ENCODE peak calls at places on chromosome 14, in six cellular contexts. X is central memory CD8-positive, alpha-beta T cell; C is AG08395; T is H54; G is A172; K is activated T-cell treated with anti-CD3 and anti-CD28 coated beads, Interleukin-2, amount 50 U/mL, for 1 hour. N is an unnamed sample.

GRCh38 chr14:89344871-89345270 is 72.2 kb downstream of the FOXN3 start:
- DNase-seq in X (no peak), C (no peak), T (no peak), G (no peak), K (no peak), N (no peak)

GRCh38 chr14:59695198-59695597 is 118.6 kb upstream of the CCDC175 start:
- DNase-seq in X (no peak), C (no peak), T (no peak), G (no peak), K (no peak), N (no peak)

GRCh38 chr14:96037891-96038557 is 1.1 kb upstream of the C14orf132 start:
- DNase-seq in X (no peak), C (peak), T (peak), G (peak), K (no peak), N (no peak)

GRCh38 chr14:28461379-28461778 is 305.2 kb upstream of the FOXG1 start:
- DNase-seq in X (no peak), C (no peak), T (no peak), G (no peak), K (no peak), N (no peak)

GRCh38 chr14:105853089-105853906 is 326.9 kb downstream of the TMEM121 start:
- DNase-seq in X (no peak), C (no peak), T (no peak), G (no peak), K (no peak), N (peak)

GRCh38 chr14:36363704-36364103 is 43.3 kb upstream of the MBIP start:
- DNase-seq in X (no peak), C (no peak), T (no peak), G (no peak), K (no peak), N (no peak)

GRCh38 chr14:55048900-55049437 is 2.5 kb upstream of the MAPK1IP1L start:
- DNase-seq in X (no peak), C (no peak), T (no peak), G (no peak), K (no peak), N (no peak)

GRCh38 chr14:100762901-100763300 is 36.2 kb downstream of the DLK1 start:
- DNase-seq in X (no peak), C (no peak), T (no peak), G (peak), K (no peak), N (no peak)

GRCh38 chr14:37623971-37624370 is 28.5 kb downstream of the TTC6 start:
- DNase-seq in X (no peak), C (no peak), T (no peak), G (no peak), K (no peak), N (no peak)

GRCh38 chr14:75675265-75675960 is 14.4 kb downstream of the TTLL5 start:
- DNase-seq in X (no peak), C (no peak), T (no peak), G (no peak), K (no peak), N (no peak)

GRCh38 chr14:68401855-68402254 is 391.0 kb downstream of the ZFP36L1 start:
- DNase-seq in X (no peak), C (no peak), T (no peak), G (no peak), K (no peak), N (no peak)

GRCh38 chr14:36006623-36007022 is 169.9 kb downstream of the PTCSC3 start:
- DNase-seq in X (no peak), C (no peak), T (no peak), G (no peak), K (no peak), N (no peak)

GRCh38 chr14:75144944-75145343 is 18.1 kb upstream of the NEK9 start:
- DNase-seq in X (no peak), C (no peak), T (no peak), G (no peak), K (no peak), N (no peak)

GRCh38 chr14:102798926-102799325 is 21.7 kb downstream of the TRAF3 start:
- DNase-seq in X (no peak), C (no peak), T (no peak), G (no peak), K (no peak), N (no peak)

GRCh38 chr14:91545946-91546716 is 36.0 kb upstream of the PPP4R3A start:
- DNase-seq in X (no peak), C (no peak), T (no peak), G (no peak), K (no peak), N (no peak)

GRCh38 chr14:50344116-50344775 is 32.1 kb downstream of the DMAC2L start:
- DNase-seq in X (no peak), C (no peak), T (no peak), G (peak), K (no peak), N (no peak)

GRCh38 chr14:82432531-82432930 is 898.9 kb upstream of the SEL1L start:
- DNase-seq in X (no peak), C (no peak), T (no peak), G (no peak), K (no peak), N (no peak)

GRCh38 chr14:89899917-89900680 is 54.4 kb downstream of the EFCAB11 start:
- DNase-seq in X (no peak), C (peak), T (no peak), G (no peak), K (no peak), N (no peak)

GRCh38 chr14:95048771-95049312 is 108.5 kb downstream of the DICER1 start:
- DNase-seq in X (no peak), C (no peak), T (no peak), G (no peak), K (no peak), N (no peak)

N was measured in CMK.